ENCODE peak calls at places on chromosomes 11 and 22, in seven cellular contexts. F is fibroblast of pulmonary artery, C is GM12864, R is GM03348, H is left cardiac atrium, Y is endothelial cell, O is mesothelial cell of epicardium. J is an unnamed sample.

GRCh38 chr11:2428322-2428795 is 16.0 kb downstream of the TRPM5 start:
- DNase-seq in F (peak; percentile 55), C (no peak), R (peak; percentile 69), H (peak; percentile 76), Y (peak; percentile 91), O (peak; percentile 85), J (peak; percentile 91)

GRCh38 chr22:41481925-41482318 is 13.0 kb downstream of the ACO2 start:
- DNase-seq in F (no peak), C (no peak), R (no peak), H (no peak), Y (no peak), O (no peak), J (no peak)

GRCh38 chr11:79121351-79121750 is 319.5 kb downstream of the TENM4 start:
- DNase-seq in F (no peak), C (no peak), R (no peak), H (no peak), Y (no peak), O (no peak), J (no peak)

GRCh38 chr11:73229321-73230275 is 11.5 kb downstream of the P2RY2 start:
- DNase-seq in F (no peak), C (no peak), R (no peak), H (no peak), Y (no peak), O (no peak), J (peak; percentile 60)

GRCh38 chr22:36213596-36213995 is 12.0 kb upstream of the APOL4 start:
- DNase-seq in F (no peak), C (no peak), R (no peak), H (no peak), Y (no peak), O (no peak), J (no peak)

GRCh38 chr22:23175817-23176644 is 4.3 kb upstream of the BCR start:
- DNase-seq in F (no peak), C (no peak), R (no peak), H (no peak), Y (no peak), O (no peak), J (no peak)

GRCh38 chr11:16606784-16607674 is 131.4 kb upstream of the C11orf58 start:
- DNase-seq in F (no peak), C (no peak), R (no peak), H (peak; percentile 68), Y (peak; percentile 54), O (peak; percentile 76), J (peak; percentile 71)

GRCh38 chr11:69333906-69334305 is 40.0 kb downstream of the MYEOV start:
- DNase-seq in F (no peak), C (no peak), R (no peak), H (no peak), Y (no peak), O (no peak), J (no peak)

GRCh38 chr11:76659672-76660532 is 10.6 kb downstream of the LRRC32 start:
- DNase-seq in F (no peak), C (no peak), R (no peak), H (peak; percentile 6), Y (no peak), O (no peak), J (no peak)

GRCh38 chr11:63517156-63517555 is 11.3 kb downstream of the LGALS12 start:
- DNase-seq in F (no peak), C (no peak), R (no peak), H (no peak), Y (no peak), O (no peak), J (no peak)

GRCh38 chr11:2450321-2451041 is 5.7 kb downstream of the KCNQ1 start:
- DNase-seq in F (no peak), C (no peak), R (no peak), H (no peak), Y (no peak), O (no peak), J (no peak)

GRCh38 chr11:78690588-78690987 is 115.9 kb upstream of the NARS2 start:
- DNase-seq in F (no peak), C (no peak), R (no peak), H (no peak), Y (no peak), O (no peak), J (no peak)